ENCODE peak calls at places on chromosomes 11 and 22, in five cellular contexts. One of them, this sample, is unnamed.

GRCh38 chr11:26778000-26778757 is 56.3 kb upstream of the SLC5A12 start:
- DNase-seq in psoas muscle: no peak
- DNase-seq in naive B cell: no peak
- DNase-seq in T-helper 9 cell: no peak
- DNase-seq in stimulated activated CD4-positive, alpha-beta T cell treated with anti-CD3 and anti-CD28 coated beads, Interleukin-1b, Interleukin-23, amount 100 ng/mL, for 24 hours: no peak
- DNase-seq in this sample: no peak

GRCh38 chr11:36192723-36193619 is 96.3 kb downstream of the COMMD9 start:
- DNase-seq in psoas muscle: no peak
- DNase-seq in naive B cell: no peak
- DNase-seq in T-helper 9 cell: no peak
- DNase-seq in stimulated activated CD4-positive, alpha-beta T cell treated with anti-CD3 and anti-CD28 coated beads, Interleukin-1b, Interleukin-23, amount 100 ng/mL, for 24 hours: no peak
- DNase-seq in this sample: no peak

GRCh38 chr11:79525257-79525656 is 84.4 kb upstream of the TENM4 start:
- DNase-seq in psoas muscle: no peak
- DNase-seq in naive B cell: no peak
- DNase-seq in T-helper 9 cell: no peak
- DNase-seq in stimulated activated CD4-positive, alpha-beta T cell treated with anti-CD3 and anti-CD28 coated beads, Interleukin-1b, Interleukin-23, amount 100 ng/mL, for 24 hours: no peak
- DNase-seq in this sample: no peak

GRCh38 chr11:1391165-1392010 is 1.7 kb downstream of the BRSK2 start:
- DNase-seq in psoas muscle: peak; percentile 52
- DNase-seq in naive B cell: no peak
- DNase-seq in T-helper 9 cell: no peak
- DNase-seq in stimulated activated CD4-positive, alpha-beta T cell treated with anti-CD3 and anti-CD28 coated beads, Interleukin-1b, Interleukin-23, amount 100 ng/mL, for 24 hours: no peak
- DNase-seq in this sample: no peak

GRCh38 chr11:93545566-93545965 is 2.4 kb upstream of the SMCO4 start:
- DNase-seq in psoas muscle: no peak
- DNase-seq in naive B cell: no peak
- DNase-seq in T-helper 9 cell: no peak
- DNase-seq in stimulated activated CD4-positive, alpha-beta T cell treated with anti-CD3 and anti-CD28 coated beads, Interleukin-1b, Interleukin-23, amount 100 ng/mL, for 24 hours: no peak
- DNase-seq in this sample: no peak

GRCh38 chr11:132992838-132993680 is 539.2 kb downstream of the OPCML start:
- DNase-seq in psoas muscle: no peak
- DNase-seq in naive B cell: no peak
- DNase-seq in T-helper 9 cell: no peak
- DNase-seq in stimulated activated CD4-positive, alpha-beta T cell treated with anti-CD3 and anti-CD28 coated beads, Interleukin-1b, Interleukin-23, amount 100 ng/mL, for 24 hours: no peak
- DNase-seq in this sample: no peak

GRCh38 chr22:48175721-48176120 is 1413.3 kb downstream of the TBC1D22A start:
- DNase-seq in psoas muscle: no peak
- DNase-seq in naive B cell: no peak
- DNase-seq in T-helper 9 cell: no peak
- DNase-seq in stimulated activated CD4-positive, alpha-beta T cell treated with anti-CD3 and anti-CD28 coated beads, Interleukin-1b, Interleukin-23, amount 100 ng/mL, for 24 hours: no peak
- DNase-seq in this sample: no peak

GRCh38 chr11:74159642-74160041 is 11.2 kb downstream of the C2CD3 start:
- DNase-seq in psoas muscle: no peak
- DNase-seq in naive B cell: no peak
- DNase-seq in T-helper 9 cell: no peak
- DNase-seq in stimulated activated CD4-positive, alpha-beta T cell treated with anti-CD3 and anti-CD28 coated beads, Interleukin-1b, Interleukin-23, amount 100 ng/mL, for 24 hours: no peak
- DNase-seq in this sample: no peak

GRCh38 chr11:534197-534591 is 1.2 kb downstream of the HRAS start:
- DNase-seq in psoas muscle: no peak
- DNase-seq in naive B cell: no peak
- DNase-seq in T-helper 9 cell: no peak
- DNase-seq in stimulated activated CD4-positive, alpha-beta T cell treated with anti-CD3 and anti-CD28 coated beads, Interleukin-1b, Interleukin-23, amount 100 ng/mL, for 24 hours: no peak
- DNase-seq in this sample: no peak

GRCh38 chr11:9760180-9760550 is 96.3 kb downstream of the SWAP70 start:
- DNase-seq in psoas muscle: peak; percentile 95
- DNase-seq in naive B cell: no peak
- DNase-seq in T-helper 9 cell: no peak
- DNase-seq in stimulated activated CD4-positive, alpha-beta T cell treated with anti-CD3 and anti-CD28 coated beads, Interleukin-1b, Interleukin-23, amount 100 ng/mL, for 24 hours: no peak
- DNase-seq in this sample: no peak

GRCh38 chr22:25482091-25482760 is 82.2 kb upstream of the GRK3 start:
- DNase-seq in psoas muscle: no peak
- DNase-seq in naive B cell: no peak
- DNase-seq in T-helper 9 cell: no peak
- DNase-seq in stimulated activated CD4-positive, alpha-beta T cell treated with anti-CD3 and anti-CD28 coated beads, Interleukin-1b, Interleukin-23, amount 100 ng/mL, for 24 hours: no peak
- DNase-seq in this sample: no peak

GRCh38 chr11:8503872-8504491 is 90.0 kb downstream of the STK33 start:
- DNase-seq in psoas muscle: no peak
- DNase-seq in naive B cell: no peak
- DNase-seq in T-helper 9 cell: no peak
- DNase-seq in stimulated activated CD4-positive, alpha-beta T cell treated with anti-CD3 and anti-CD28 coated beads, Interleukin-1b, Interleukin-23, amount 100 ng/mL, for 24 hours: no peak
- DNase-seq in this sample: no peak

GRCh38 chr11:115965754-115966504 is 461.7 kb upstream of the CADM1 start:
- DNase-seq in psoas muscle: no peak
- DNase-seq in naive B cell: no peak
- DNase-seq in T-helper 9 cell: no peak
- DNase-seq in stimulated activated CD4-positive, alpha-beta T cell treated with anti-CD3 and anti-CD28 coated beads, Interleukin-1b, Interleukin-23, amount 100 ng/mL, for 24 hours: no peak
- DNase-seq in this sample: no peak

GRCh38 chr11:113855803-113856202 is 19.6 kb downstream of the USP28 start:
- DNase-seq in psoas muscle: no peak
- DNase-seq in naive B cell: no peak
- DNase-seq in T-helper 9 cell: no peak
- DNase-seq in stimulated activated CD4-positive, alpha-beta T cell treated with anti-CD3 and anti-CD28 coated beads, Interleukin-1b, Interleukin-23, amount 100 ng/mL, for 24 hours: no peak
- DNase-seq in this sample: no peak

GRCh38 chr11:129067454-129067853 is 124.7 kb downstream of the ARHGAP32 start:
- DNase-seq in psoas muscle: no peak
- DNase-seq in naive B cell: no peak
- DNase-seq in T-helper 9 cell: no peak
- DNase-seq in stimulated activated CD4-positive, alpha-beta T cell treated with anti-CD3 and anti-CD28 coated beads, Interleukin-1b, Interleukin-23, amount 100 ng/mL, for 24 hours: no peak
- DNase-seq in this sample: no peak

GRCh38 chr11:100855466-100856067 is 168.5 kb downstream of the ARHGAP42 start:
- DNase-seq in psoas muscle: no peak
- DNase-seq in naive B cell: peak; percentile 28
- DNase-seq in T-helper 9 cell: no peak
- DNase-seq in stimulated activated CD4-positive, alpha-beta T cell treated with anti-CD3 and anti-CD28 coated beads, Interleukin-1b, Interleukin-23, amount 100 ng/mL, for 24 hours: no peak
- DNase-seq in this sample: peak; percentile 13

GRCh38 chr22:19287889-19288288 is 3.6 kb downstream of the CLTCL1 start:
- DNase-seq in psoas muscle: no peak
- DNase-seq in naive B cell: no peak
- DNase-seq in T-helper 9 cell: no peak
- DNase-seq in stimulated activated CD4-positive, alpha-beta T cell treated with anti-CD3 and anti-CD28 coated beads, Interleukin-1b, Interleukin-23, amount 100 ng/mL, for 24 hours: no peak
- DNase-seq in this sample: no peak

GRCh38 chr11:60785806-60786361 is 751 bp downstream of the MS4A10 start:
- DNase-seq in psoas muscle: no peak
- DNase-seq in naive B cell: no peak
- DNase-seq in T-helper 9 cell: no peak
- DNase-seq in stimulated activated CD4-positive, alpha-beta T cell treated with anti-CD3 and anti-CD28 coated beads, Interleukin-1b, Interleukin-23, amount 100 ng/mL, for 24 hours: no peak
- DNase-seq in this sample: no peak

GRCh38 chr11:11532574-11532973 is 89.2 kb downstream of the GALNT18 start:
- DNase-seq in psoas muscle: no peak
- DNase-seq in naive B cell: no peak
- DNase-seq in T-helper 9 cell: no peak
- DNase-seq in stimulated activated CD4-positive, alpha-beta T cell treated with anti-CD3 and anti-CD28 coated beads, Interleukin-1b, Interleukin-23, amount 100 ng/mL, for 24 hours: no peak
- DNase-seq in this sample: no peak

GRCh38 chr11:73814812-73815211 is 27.1 kb downstream of the MRPL48 start:
- DNase-seq in psoas muscle: no peak
- DNase-seq in naive B cell: no peak
- DNase-seq in T-helper 9 cell: no peak
- DNase-seq in stimulated activated CD4-positive, alpha-beta T cell treated with anti-CD3 and anti-CD28 coated beads, Interleukin-1b, Interleukin-23, amount 100 ng/mL, for 24 hours: no peak
- DNase-seq in this sample: no peak

GRCh38 chr22:30600925-30601324 is 6.0 kb upstream of the TCN2 start:
- DNase-seq in psoas muscle: no peak
- DNase-seq in naive B cell: no peak
- DNase-seq in T-helper 9 cell: no peak
- DNase-seq in stimulated activated CD4-positive, alpha-beta T cell treated with anti-CD3 and anti-CD28 coated beads, Interleukin-1b, Interleukin-23, amount 100 ng/mL, for 24 hours: no peak
- DNase-seq in this sample: no peak

GRCh38 chr11:114154271-114155047 is 94.9 kb downstream of the ZBTB16 start:
- DNase-seq in psoas muscle: peak; percentile 79
- DNase-seq in naive B cell: no peak
- DNase-seq in T-helper 9 cell: no peak
- DNase-seq in stimulated activated CD4-positive, alpha-beta T cell treated with anti-CD3 and anti-CD28 coated beads, Interleukin-1b, Interleukin-23, amount 100 ng/mL, for 24 hours: no peak
- DNase-seq in this sample: no peak